ENCODE peak calls at places on chromosomes 11 and 22, in seven cellular contexts. A, G, C, M, I, Q and L are unnamed samples.

GRCh38 chr11:9004310-9004945 is 627 bp upstream of the NRIP3 start:
- DNase-seq in M (peak; percentile 41), A (no peak), C (no peak), G (no peak), I (peak; percentile 25), Q (no peak), L (no peak)

GRCh38 chr11:3836903-3837302 is 3.9 kb downstream of the RHOG start:
- DNase-seq in I (peak; percentile 49), C (peak; percentile 54), Q (peak; percentile 62), A (no peak), M (peak; percentile 70), G (no peak), L (no peak)

GRCh38 chr11:61949169-61950034 is 749 bp upstream of the BEST1 start:
- DNase-seq in C (no peak), I (no peak), Q (peak; percentile 83), M (peak; percentile 78), G (peak; percentile 54), A (peak; percentile 98), L (peak; percentile 92)

GRCh38 chr11:101862410-101863233 is 52.2 kb upstream of the CEP126 start:
- DNase-seq in C (no peak), G (no peak), A (peak; percentile 92), Q (no peak), I (no peak), M (no peak), L (no peak)

GRCh38 chr11:102573851-102574250 is 43.3 kb upstream of the MMP7 start:
- DNase-seq in A (no peak), Q (no peak), C (no peak), I (no peak), M (no peak), G (no peak), L (no peak)

GRCh38 chr11:119518746-119519382 is 95.9 kb upstream of the THY1 start:
- DNase-seq in G (no peak), Q (no peak), M (no peak), I (no peak), A (peak; percentile 53), C (no peak), L (no peak)

GRCh38 chr22:39927544-39927943 is 26.7 kb downstream of the GRAP2 start:
- DNase-seq in I (no peak), C (no peak), Q (no peak), G (no peak), M (no peak), A (no peak), L (no peak)

GRCh38 chr11:496834-497564 is 10.0 kb downstream of the RNH1 start:
- DNase-seq in I (no peak), A (no peak), G (no peak), Q (no peak), C (no peak), M (no peak), L (no peak)

GRCh38 chr11:46414466-46414796 is 22.9 kb upstream of the CHRM4 start:
- DNase-seq in Q (no peak), G (no peak), M (no peak), A (no peak), C (no peak), I (no peak), L (no peak)

GRCh38 chr11:111531687-111532364 is 8.7 kb upstream of the LAYN start:
- DNase-seq in I (no peak), C (no peak), Q (no peak), A (peak; percentile 93), G (no peak), M (no peak), L (no peak)

GRCh38 chr11:116990061-116990473 is 108.2 kb downstream of the SIK3 start:
- DNase-seq in M (no peak), C (no peak), Q (no peak), I (no peak), G (no peak), A (peak; percentile 87), L (no peak)

GRCh38 chr22:40541300-40541699 is 95.2 kb downstream of the MRTFA start:
- DNase-seq in Q (no peak), C (no peak), G (no peak), A (no peak), M (no peak), I (no peak), L (no peak)

GRCh38 chr11:128757235-128757711 is 63.4 kb downstream of the FLI1 start:
- DNase-seq in G (no peak), C (peak; percentile 64), Q (no peak), A (peak; percentile 87), I (peak; percentile 48), M (no peak), L (no peak)

GRCh38 chr11:94128171-94128745 is 383 bp upstream of the PANX1 start:
- DNase-seq in G (no peak), Q (no peak), I (no peak), A (peak; percentile 48), M (peak; percentile 45), C (no peak), L (no peak)

GRCh38 chr11:133403900-133404299 is 128.4 kb downstream of the OPCML start:
- DNase-seq in G (no peak), I (no peak), M (no peak), A (no peak), C (no peak), Q (no peak), L (no peak)

GRCh38 chr11:91272089-91272488 is 952.5 kb upstream of the FAT3 start:
- DNase-seq in C (no peak), I (no peak), A (no peak), Q (no peak), M (no peak), G (no peak), L (no peak)